ENCODE peak calls at places on chromosome 12, in seven cellular contexts. T, B, K, X, R, N and M are unnamed samples.

GRCh38 chr12:13288937-13289643 is 92.6 kb downstream of the EMP1 start:
- DNase-seq in T (no peak), B (no peak), K (no peak), X (no peak), R (no peak), N (no peak), M (no peak)

GRCh38 chr12:131035268-131035681 is 81.6 kb downstream of the ADGRD1 start:
- DNase-seq in T (no peak), B (no peak), K (no peak), X (no peak), R (no peak), N (peak), M (no peak)

GRCh38 chr12:122366685-122367475 is 55.6 kb downstream of the CLIP1 start:
- DNase-seq in T (peak), B (peak), K (no peak), X (peak), R (no peak), N (no peak), M (peak)

GRCh38 chr12:43336962-43337555 is 214.9 kb downstream of the ADAMTS20 start:
- DNase-seq in T (peak), B (no peak), K (no peak), X (peak), R (no peak), N (no peak), M (no peak)

GRCh38 chr12:49950310-49951251 is at the start of gene AQP2:
- DNase-seq in T (no peak), B (no peak), K (no peak), X (no peak), R (no peak), N (no peak), M (no peak)

GRCh38 chr12:123983822-123984485 is 10.9 kb downstream of the ZNF664 start:
- DNase-seq in T (peak), B (peak), K (peak), X (peak), R (peak), N (no peak), M (no peak)

GRCh38 chr12:13135336-13136178 is 32.1 kb upstream of the GSG1 start:
- DNase-seq in T (peak), B (no peak), K (no peak), X (peak), R (no peak), N (peak), M (peak)

GRCh38 chr12:112482734-112483133 is 64.0 kb downstream of the PTPN11 start:
- DNase-seq in T (no peak), B (no peak), K (no peak), X (no peak), R (no peak), N (no peak), M (no peak)

GRCh38 chr12:114664661-114665320 is 19.2 kb downstream of the TBX3 start:
- DNase-seq in T (no peak), B (no peak), K (no peak), X (no peak), R (no peak), N (no peak), M (no peak)

GRCh38 chr12:93733358-93733757 is 56.2 kb downstream of the CRADD start:
- DNase-seq in T (no peak), B (no peak), K (no peak), X (no peak), R (no peak), N (no peak), M (no peak)

GRCh38 chr12:51926718-51927117 is 19.4 kb downstream of the ACVRL1 start:
- DNase-seq in T (peak), B (no peak), K (no peak), X (no peak), R (peak), N (no peak), M (no peak)

GRCh38 chr12:106364261-106364660 is 6.7 kb downstream of the POLR3B start:
- DNase-seq in T (no peak), B (no peak), K (no peak), X (no peak), R (no peak), N (no peak), M (no peak)

GRCh38 chr12:103742349-103742784 is 98.7 kb downstream of the NT5DC3 start:
- DNase-seq in T (no peak), B (peak), K (no peak), X (no peak), R (no peak), N (no peak), M (no peak)

GRCh38 chr12:21656931-21657335 is 709 bp downstream of the LDHB start:
- DNase-seq in T (peak), B (peak), K (no peak), X (no peak), R (peak), N (peak), M (no peak)

GRCh38 chr12:120835657-120836056 is 68.5 kb downstream of the SPPL3 start:
- DNase-seq in T (peak), B (no peak), K (no peak), X (no peak), R (no peak), N (no peak), M (no peak)

GRCh38 chr12:80064269-80064668 is 35.1 kb upstream of the OTOGL start:
- DNase-seq in T (peak), B (no peak), K (no peak), X (no peak), R (no peak), N (no peak), M (no peak)

GRCh38 chr12:59734371-59734770 is 138.5 kb downstream of the SLC16A7 start:
- DNase-seq in T (no peak), B (no peak), K (no peak), X (no peak), R (no peak), N (no peak), M (no peak)

GRCh38 chr12:5506821-5507231 is 74.9 kb downstream of the NTF3 start:
- DNase-seq in T (no peak), B (no peak), K (no peak), X (no peak), R (no peak), N (peak), M (peak)

GRCh38 chr12:112353389-112353788 is 28.8 kb downstream of the HECTD4 start:
- DNase-seq in T (no peak), B (no peak), K (no peak), X (no peak), R (no peak), N (no peak), M (no peak)

GRCh38 chr12:108307006-108307405 is 32.1 kb downstream of the CMKLR1 start:
- DNase-seq in T (no peak), B (peak), K (no peak), X (no peak), R (no peak), N (no peak), M (no peak)